ENCODE peak calls at places on chromosomes 2 and 18, in seven cellular contexts. One of them, this sample, is unnamed.

GRCh38 chr2:212923393-212923792 is 228.0 kb downstream of the IKZF2 start:
- DNase-seq in activated T-cell treated with anti-CD3 and anti-CD28 coated beads for 24 hours: no peak
- DNase-seq in NCI-H2171 treated with DMSO at 0.1 percent for 48 hours: no peak
- DNase-seq in GM13976: no peak
- DNase-seq in GM23248: no peak
- DNase-seq in activated CD4-positive, alpha-beta T cell treated with anti-CD3 and anti-CD28 coated beads, Interleukin-2, amount 50 U/mL, for 4 hours: no peak
- DNase-seq in brain microvascular endothelial cell: no peak
- DNase-seq in this sample: no peak

GRCh38 chr2:98702127-98702802 is 28.7 kb downstream of the MGAT4A start:
- DNase-seq in GM23248: no peak
- DNase-seq in activated CD4-positive, alpha-beta T cell treated with anti-CD3 and anti-CD28 coated beads, Interleukin-2, amount 50 U/mL, for 4 hours: no peak
- DNase-seq in brain microvascular endothelial cell: no peak
- DNase-seq in NCI-H2171 treated with DMSO at 0.1 percent for 48 hours: no peak
- DNase-seq in GM13976: no peak
- DNase-seq in activated T-cell treated with anti-CD3 and anti-CD28 coated beads for 24 hours: no peak
- DNase-seq in this sample: no peak

GRCh38 chr2:176473177-176473576 is 203.9 kb downstream of the MTX2 start:
- DNase-seq in NCI-H2171 treated with DMSO at 0.1 percent for 48 hours: peak; percentile 96
- DNase-seq in GM23248: peak; percentile 77
- DNase-seq in activated T-cell treated with anti-CD3 and anti-CD28 coated beads for 24 hours: no peak
- DNase-seq in activated CD4-positive, alpha-beta T cell treated with anti-CD3 and anti-CD28 coated beads, Interleukin-2, amount 50 U/mL, for 4 hours: no peak
- DNase-seq in GM13976: peak; percentile 32
- DNase-seq in brain microvascular endothelial cell: no peak
- DNase-seq in this sample: no peak

GRCh38 chr2:191675807-191676667 is 1.9 kb upstream of the NABP1 start:
- DNase-seq in NCI-H2171 treated with DMSO at 0.1 percent for 48 hours: no peak
- DNase-seq in activated CD4-positive, alpha-beta T cell treated with anti-CD3 and anti-CD28 coated beads, Interleukin-2, amount 50 U/mL, for 4 hours: peak; percentile 63
- DNase-seq in GM23248: no peak
- DNase-seq in GM13976: peak; percentile 38
- DNase-seq in brain microvascular endothelial cell: no peak
- DNase-seq in activated T-cell treated with anti-CD3 and anti-CD28 coated beads for 24 hours: peak; percentile 43
- DNase-seq in this sample: peak; percentile 31

GRCh38 chr2:105409717-105410116 is 10.9 kb upstream of the FHL2 start:
- DNase-seq in GM23248: peak; percentile 96
- DNase-seq in activated CD4-positive, alpha-beta T cell treated with anti-CD3 and anti-CD28 coated beads, Interleukin-2, amount 50 U/mL, for 4 hours: no peak
- DNase-seq in brain microvascular endothelial cell: no peak
- DNase-seq in activated T-cell treated with anti-CD3 and anti-CD28 coated beads for 24 hours: no peak
- DNase-seq in NCI-H2171 treated with DMSO at 0.1 percent for 48 hours: no peak
- DNase-seq in GM13976: no peak
- DNase-seq in this sample: peak; percentile 86

GRCh38 chr2:156399950-156400703 is 36.1 kb upstream of the GPD2 start:
- DNase-seq in activated CD4-positive, alpha-beta T cell treated with anti-CD3 and anti-CD28 coated beads, Interleukin-2, amount 50 U/mL, for 4 hours: no peak
- DNase-seq in NCI-H2171 treated with DMSO at 0.1 percent for 48 hours: peak; percentile 83
- DNase-seq in GM23248: peak; percentile 91
- DNase-seq in GM13976: peak; percentile 65
- DNase-seq in brain microvascular endothelial cell: peak; percentile 44
- DNase-seq in activated T-cell treated with anti-CD3 and anti-CD28 coated beads for 24 hours: no peak
- DNase-seq in this sample: peak; percentile 94

GRCh38 chr2:46461716-46462171 is 17.6 kb upstream of the TMEM247 start:
- DNase-seq in GM23248: no peak
- DNase-seq in brain microvascular endothelial cell: no peak
- DNase-seq in activated T-cell treated with anti-CD3 and anti-CD28 coated beads for 24 hours: no peak
- DNase-seq in GM13976: peak; percentile 27
- DNase-seq in NCI-H2171 treated with DMSO at 0.1 percent for 48 hours: no peak
- DNase-seq in activated CD4-positive, alpha-beta T cell treated with anti-CD3 and anti-CD28 coated beads, Interleukin-2, amount 50 U/mL, for 4 hours: no peak
- DNase-seq in this sample: no peak

GRCh38 chr2:10499275-10499907 is 51.3 kb upstream of the ODC1 start:
- DNase-seq in GM23248: no peak
- DNase-seq in activated T-cell treated with anti-CD3 and anti-CD28 coated beads for 24 hours: no peak
- DNase-seq in brain microvascular endothelial cell: no peak
- DNase-seq in NCI-H2171 treated with DMSO at 0.1 percent for 48 hours: no peak
- DNase-seq in GM13976: no peak
- DNase-seq in activated CD4-positive, alpha-beta T cell treated with anti-CD3 and anti-CD28 coated beads, Interleukin-2, amount 50 U/mL, for 4 hours: no peak
- DNase-seq in this sample: peak; percentile 74

GRCh38 chr2:50952596-50952995 is 79.3 kb downstream of the NRXN1 start:
- DNase-seq in GM13976: no peak
- DNase-seq in NCI-H2171 treated with DMSO at 0.1 percent for 48 hours: no peak
- DNase-seq in brain microvascular endothelial cell: peak; percentile 69
- DNase-seq in activated T-cell treated with anti-CD3 and anti-CD28 coated beads for 24 hours: no peak
- DNase-seq in GM23248: no peak
- DNase-seq in activated CD4-positive, alpha-beta T cell treated with anti-CD3 and anti-CD28 coated beads, Interleukin-2, amount 50 U/mL, for 4 hours: no peak
- DNase-seq in this sample: no peak

GRCh38 chr2:8821276-8822217 is 15.9 kb downstream of the KIDINS220 start:
- DNase-seq in GM23248: peak; percentile 83
- DNase-seq in GM13976: no peak
- DNase-seq in NCI-H2171 treated with DMSO at 0.1 percent for 48 hours: no peak
- DNase-seq in activated T-cell treated with anti-CD3 and anti-CD28 coated beads for 24 hours: no peak
- DNase-seq in brain microvascular endothelial cell: no peak
- DNase-seq in activated CD4-positive, alpha-beta T cell treated with anti-CD3 and anti-CD28 coated beads, Interleukin-2, amount 50 U/mL, for 4 hours: no peak
- DNase-seq in this sample: peak; percentile 75

GRCh38 chr2:237879058-237879430 is 19.6 kb downstream of the RAMP1 start:
- DNase-seq in activated T-cell treated with anti-CD3 and anti-CD28 coated beads for 24 hours: no peak
- DNase-seq in brain microvascular endothelial cell: no peak
- DNase-seq in activated CD4-positive, alpha-beta T cell treated with anti-CD3 and anti-CD28 coated beads, Interleukin-2, amount 50 U/mL, for 4 hours: no peak
- DNase-seq in GM13976: no peak
- DNase-seq in GM23248: peak; percentile 66
- DNase-seq in NCI-H2171 treated with DMSO at 0.1 percent for 48 hours: peak; percentile 21
- DNase-seq in this sample: no peak

GRCh38 chr2:1422131-1422530 is 8.9 kb downstream of the TPO start:
- DNase-seq in GM13976: no peak
- DNase-seq in activated CD4-positive, alpha-beta T cell treated with anti-CD3 and anti-CD28 coated beads, Interleukin-2, amount 50 U/mL, for 4 hours: no peak
- DNase-seq in GM23248: no peak
- DNase-seq in brain microvascular endothelial cell: no peak
- DNase-seq in activated T-cell treated with anti-CD3 and anti-CD28 coated beads for 24 hours: no peak
- DNase-seq in NCI-H2171 treated with DMSO at 0.1 percent for 48 hours: no peak
- DNase-seq in this sample: no peak

GRCh38 chr2:16633632-16634430 is 31.8 kb downstream of the CYRIA start:
- DNase-seq in GM13976: no peak
- DNase-seq in activated CD4-positive, alpha-beta T cell treated with anti-CD3 and anti-CD28 coated beads, Interleukin-2, amount 50 U/mL, for 4 hours: no peak
- DNase-seq in brain microvascular endothelial cell: peak; percentile 81
- DNase-seq in GM23248: no peak
- DNase-seq in activated T-cell treated with anti-CD3 and anti-CD28 coated beads for 24 hours: no peak
- DNase-seq in NCI-H2171 treated with DMSO at 0.1 percent for 48 hours: no peak
- DNase-seq in this sample: no peak

GRCh38 chr2:74510272-74510671 is 2.8 kb upstream of the PCGF1 start:
- DNase-seq in GM13976: no peak
- DNase-seq in NCI-H2171 treated with DMSO at 0.1 percent for 48 hours: no peak
- DNase-seq in brain microvascular endothelial cell: no peak
- DNase-seq in GM23248: no peak
- DNase-seq in activated T-cell treated with anti-CD3 and anti-CD28 coated beads for 24 hours: no peak
- DNase-seq in activated CD4-positive, alpha-beta T cell treated with anti-CD3 and anti-CD28 coated beads, Interleukin-2, amount 50 U/mL, for 4 hours: no peak
- DNase-seq in this sample: no peak

GRCh38 chr2:153152036-153152435 is 326.5 kb downstream of the RPRM start:
- DNase-seq in GM13976: no peak
- DNase-seq in activated CD4-positive, alpha-beta T cell treated with anti-CD3 and anti-CD28 coated beads, Interleukin-2, amount 50 U/mL, for 4 hours: no peak
- DNase-seq in NCI-H2171 treated with DMSO at 0.1 percent for 48 hours: no peak
- DNase-seq in activated T-cell treated with anti-CD3 and anti-CD28 coated beads for 24 hours: no peak
- DNase-seq in GM23248: no peak
- DNase-seq in brain microvascular endothelial cell: no peak
- DNase-seq in this sample: no peak

GRCh38 chr2:3492951-3493609 is 26.3 kb downstream of the ADI1 start:
- DNase-seq in NCI-H2171 treated with DMSO at 0.1 percent for 48 hours: no peak
- DNase-seq in brain microvascular endothelial cell: peak; percentile 97
- DNase-seq in GM23248: peak; percentile 70
- DNase-seq in activated T-cell treated with anti-CD3 and anti-CD28 coated beads for 24 hours: no peak
- DNase-seq in GM13976: peak; percentile 11
- DNase-seq in activated CD4-positive, alpha-beta T cell treated with anti-CD3 and anti-CD28 coated beads, Interleukin-2, amount 50 U/mL, for 4 hours: no peak
- DNase-seq in this sample: peak; percentile 96

GRCh38 chr18:9615280-9615797 is 980 bp upstream of the PPP4R1 start:
- DNase-seq in activated T-cell treated with anti-CD3 and anti-CD28 coated beads for 24 hours: no peak
- DNase-seq in brain microvascular endothelial cell: no peak
- DNase-seq in GM13976: no peak
- DNase-seq in activated CD4-positive, alpha-beta T cell treated with anti-CD3 and anti-CD28 coated beads, Interleukin-2, amount 50 U/mL, for 4 hours: no peak
- DNase-seq in GM23248: no peak
- DNase-seq in NCI-H2171 treated with DMSO at 0.1 percent for 48 hours: no peak
- DNase-seq in this sample: no peak

GRCh38 chr18:25921677-25922421 is 168.6 kb downstream of the SS18 start:
- DNase-seq in GM23248: peak; percentile 30
- DNase-seq in NCI-H2171 treated with DMSO at 0.1 percent for 48 hours: peak; percentile 58
- DNase-seq in GM13976: peak; percentile 68
- DNase-seq in activated CD4-positive, alpha-beta T cell treated with anti-CD3 and anti-CD28 coated beads, Interleukin-2, amount 50 U/mL, for 4 hours: peak; percentile 11
- DNase-seq in brain microvascular endothelial cell: peak; percentile 22
- DNase-seq in activated T-cell treated with anti-CD3 and anti-CD28 coated beads for 24 hours: peak; percentile 12
- DNase-seq in this sample: peak; percentile 45

GRCh38 chr2:213162515-213163118 is 11.2 kb upstream of the IKZF2 start:
- DNase-seq in GM23248: peak; percentile 69
- DNase-seq in activated T-cell treated with anti-CD3 and anti-CD28 coated beads for 24 hours: no peak
- DNase-seq in brain microvascular endothelial cell: no peak
- DNase-seq in GM13976: no peak
- DNase-seq in activated CD4-positive, alpha-beta T cell treated with anti-CD3 and anti-CD28 coated beads, Interleukin-2, amount 50 U/mL, for 4 hours: no peak
- DNase-seq in NCI-H2171 treated with DMSO at 0.1 percent for 48 hours: no peak
- DNase-seq in this sample: no peak

GRCh38 chr2:241559489-241560180 is 1.1 kb downstream of the BOK start:
- DNase-seq in GM13976: no peak
- DNase-seq in activated CD4-positive, alpha-beta T cell treated with anti-CD3 and anti-CD28 coated beads, Interleukin-2, amount 50 U/mL, for 4 hours: no peak
- DNase-seq in brain microvascular endothelial cell: peak; percentile 30
- DNase-seq in GM23248: peak; percentile 79
- DNase-seq in activated T-cell treated with anti-CD3 and anti-CD28 coated beads for 24 hours: no peak
- DNase-seq in NCI-H2171 treated with DMSO at 0.1 percent for 48 hours: no peak
- DNase-seq in this sample: peak; percentile 95

GRCh38 chr18:69736731-69737130 is 210.9 kb downstream of the CD226 start:
- DNase-seq in GM13976: no peak
- DNase-seq in NCI-H2171 treated with DMSO at 0.1 percent for 48 hours: no peak
- DNase-seq in activated T-cell treated with anti-CD3 and anti-CD28 coated beads for 24 hours: no peak
- DNase-seq in brain microvascular endothelial cell: no peak
- DNase-seq in GM23248: no peak
- DNase-seq in activated CD4-positive, alpha-beta T cell treated with anti-CD3 and anti-CD28 coated beads, Interleukin-2, amount 50 U/mL, for 4 hours: no peak
- DNase-seq in this sample: no peak

GRCh38 chr18:49381267-49381865 is 79.1 kb downstream of the DYM start:
- DNase-seq in NCI-H2171 treated with DMSO at 0.1 percent for 48 hours: no peak
- DNase-seq in activated CD4-positive, alpha-beta T cell treated with anti-CD3 and anti-CD28 coated beads, Interleukin-2, amount 50 U/mL, for 4 hours: no peak
- DNase-seq in activated T-cell treated with anti-CD3 and anti-CD28 coated beads for 24 hours: no peak
- DNase-seq in GM23248: no peak
- DNase-seq in brain microvascular endothelial cell: no peak
- DNase-seq in GM13976: no peak
- DNase-seq in this sample: no peak

GRCh38 chr18:68596016-68596415 is 118.9 kb downstream of the TMX3 start:
- DNase-seq in GM13976: no peak
- DNase-seq in GM23248: no peak
- DNase-seq in activated T-cell treated with anti-CD3 and anti-CD28 coated beads for 24 hours: no peak
- DNase-seq in activated CD4-positive, alpha-beta T cell treated with anti-CD3 and anti-CD28 coated beads, Interleukin-2, amount 50 U/mL, for 4 hours: no peak
- DNase-seq in brain microvascular endothelial cell: no peak
- DNase-seq in NCI-H2171 treated with DMSO at 0.1 percent for 48 hours: no peak
- DNase-seq in this sample: no peak

GRCh38 chr2:127386764-127387654 is 766 bp downstream of the MAP3K2 start:
- DNase-seq in activated CD4-positive, alpha-beta T cell treated with anti-CD3 and anti-CD28 coated beads, Interleukin-2, amount 50 U/mL, for 4 hours: peak; percentile 76
- DNase-seq in NCI-H2171 treated with DMSO at 0.1 percent for 48 hours: peak; percentile 74
- DNase-seq in activated T-cell treated with anti-CD3 and anti-CD28 coated beads for 24 hours: peak; percentile 66
- DNase-seq in GM13976: peak; percentile 88
- DNase-seq in GM23248: peak; percentile 90
- DNase-seq in brain microvascular endothelial cell: peak; percentile 66
- DNase-seq in this sample: peak; percentile 94

GRCh38 chr2:79638943-79639342 is 126.1 kb downstream of the CTNNA2 start:
- DNase-seq in GM23248: no peak
- DNase-seq in brain microvascular endothelial cell: no peak
- DNase-seq in GM13976: no peak
- DNase-seq in activated CD4-positive, alpha-beta T cell treated with anti-CD3 and anti-CD28 coated beads, Interleukin-2, amount 50 U/mL, for 4 hours: no peak
- DNase-seq in NCI-H2171 treated with DMSO at 0.1 percent for 48 hours: no peak
- DNase-seq in activated T-cell treated with anti-CD3 and anti-CD28 coated beads for 24 hours: no peak
- DNase-seq in this sample: no peak

GRCh38 chr2:157292853-157293252 is 32.8 kb downstream of the ERMN start:
- DNase-seq in GM23248: no peak
- DNase-seq in GM13976: no peak
- DNase-seq in activated T-cell treated with anti-CD3 and anti-CD28 coated beads for 24 hours: no peak
- DNase-seq in brain microvascular endothelial cell: no peak
- DNase-seq in NCI-H2171 treated with DMSO at 0.1 percent for 48 hours: no peak
- DNase-seq in activated CD4-positive, alpha-beta T cell treated with anti-CD3 and anti-CD28 coated beads, Interleukin-2, amount 50 U/mL, for 4 hours: no peak
- DNase-seq in this sample: no peak

GRCh38 chr2:163897799-163898198 is 162.0 kb upstream of the FIGN start:
- DNase-seq in activated T-cell treated with anti-CD3 and anti-CD28 coated beads for 24 hours: no peak
- DNase-seq in brain microvascular endothelial cell: no peak
- DNase-seq in NCI-H2171 treated with DMSO at 0.1 percent for 48 hours: no peak
- DNase-seq in GM13976: no peak
- DNase-seq in activated CD4-positive, alpha-beta T cell treated with anti-CD3 and anti-CD28 coated beads, Interleukin-2, amount 50 U/mL, for 4 hours: no peak
- DNase-seq in GM23248: no peak
- DNase-seq in this sample: no peak

GRCh38 chr2:62814132-62814531 is 108.6 kb downstream of the EHBP1 start:
- DNase-seq in GM23248: peak; percentile 77
- DNase-seq in activated T-cell treated with anti-CD3 and anti-CD28 coated beads for 24 hours: no peak
- DNase-seq in NCI-H2171 treated with DMSO at 0.1 percent for 48 hours: no peak
- DNase-seq in brain microvascular endothelial cell: peak; percentile 81
- DNase-seq in GM13976: no peak
- DNase-seq in activated CD4-positive, alpha-beta T cell treated with anti-CD3 and anti-CD28 coated beads, Interleukin-2, amount 50 U/mL, for 4 hours: no peak
- DNase-seq in this sample: no peak

GRCh38 chr18:22640281-22640842 is 222.6 kb upstream of the CTAGE1 start:
- DNase-seq in NCI-H2171 treated with DMSO at 0.1 percent for 48 hours: no peak
- DNase-seq in brain microvascular endothelial cell: no peak
- DNase-seq in activated T-cell treated with anti-CD3 and anti-CD28 coated beads for 24 hours: no peak
- DNase-seq in GM13976: no peak
- DNase-seq in activated CD4-positive, alpha-beta T cell treated with anti-CD3 and anti-CD28 coated beads, Interleukin-2, amount 50 U/mL, for 4 hours: no peak
- DNase-seq in GM23248: peak; percentile 39
- DNase-seq in this sample: no peak

GRCh38 chr2:16729335-16729734 is 63.7 kb upstream of the CYRIA start:
- DNase-seq in GM13976: peak; percentile 36
- DNase-seq in activated T-cell treated with anti-CD3 and anti-CD28 coated beads for 24 hours: no peak
- DNase-seq in NCI-H2171 treated with DMSO at 0.1 percent for 48 hours: no peak
- DNase-seq in brain microvascular endothelial cell: no peak
- DNase-seq in activated CD4-positive, alpha-beta T cell treated with anti-CD3 and anti-CD28 coated beads, Interleukin-2, amount 50 U/mL, for 4 hours: no peak
- DNase-seq in GM23248: no peak
- DNase-seq in this sample: no peak

GRCh38 chr2:235940330-235940729 is 227.9 kb downstream of the GBX2 start:
- DNase-seq in activated CD4-positive, alpha-beta T cell treated with anti-CD3 and anti-CD28 coated beads, Interleukin-2, amount 50 U/mL, for 4 hours: no peak
- DNase-seq in GM23248: peak; percentile 99
- DNase-seq in activated T-cell treated with anti-CD3 and anti-CD28 coated beads for 24 hours: no peak
- DNase-seq in brain microvascular endothelial cell: peak; percentile 99
- DNase-seq in NCI-H2171 treated with DMSO at 0.1 percent for 48 hours: no peak
- DNase-seq in GM13976: no peak
- DNase-seq in this sample: peak; percentile 97

GRCh38 chr2:42843131-42843530 is 50.7 kb upstream of the HAAO start:
- DNase-seq in NCI-H2171 treated with DMSO at 0.1 percent for 48 hours: no peak
- DNase-seq in activated T-cell treated with anti-CD3 and anti-CD28 coated beads for 24 hours: no peak
- DNase-seq in brain microvascular endothelial cell: no peak
- DNase-seq in activated CD4-positive, alpha-beta T cell treated with anti-CD3 and anti-CD28 coated beads, Interleukin-2, amount 50 U/mL, for 4 hours: no peak
- DNase-seq in GM23248: no peak
- DNase-seq in GM13976: no peak
- DNase-seq in this sample: no peak

GRCh38 chr18:22342625-22343024 is 75.1 kb downstream of the CTAGE1 start:
- DNase-seq in GM13976: no peak
- DNase-seq in NCI-H2171 treated with DMSO at 0.1 percent for 48 hours: no peak
- DNase-seq in activated CD4-positive, alpha-beta T cell treated with anti-CD3 and anti-CD28 coated beads, Interleukin-2, amount 50 U/mL, for 4 hours: no peak
- DNase-seq in activated T-cell treated with anti-CD3 and anti-CD28 coated beads for 24 hours: no peak
- DNase-seq in GM23248: peak; percentile 87
- DNase-seq in brain microvascular endothelial cell: peak; percentile 64
- DNase-seq in this sample: peak; percentile 66

GRCh38 chr2:196660264-196660663 is 20.7 kb downstream of the CCDC150 start:
- DNase-seq in brain microvascular endothelial cell: peak; percentile 42
- DNase-seq in GM13976: no peak
- DNase-seq in activated T-cell treated with anti-CD3 and anti-CD28 coated beads for 24 hours: no peak
- DNase-seq in activated CD4-positive, alpha-beta T cell treated with anti-CD3 and anti-CD28 coated beads, Interleukin-2, amount 50 U/mL, for 4 hours: no peak
- DNase-seq in NCI-H2171 treated with DMSO at 0.1 percent for 48 hours: no peak
- DNase-seq in GM23248: peak; percentile 69
- DNase-seq in this sample: peak; percentile 52

GRCh38 chr2:205411558-205411957 is 270.7 kb upstream of the NRP2 start:
- DNase-seq in activated CD4-positive, alpha-beta T cell treated with anti-CD3 and anti-CD28 coated beads, Interleukin-2, amount 50 U/mL, for 4 hours: no peak
- DNase-seq in GM23248: no peak
- DNase-seq in activated T-cell treated with anti-CD3 and anti-CD28 coated beads for 24 hours: no peak
- DNase-seq in GM13976: no peak
- DNase-seq in brain microvascular endothelial cell: no peak
- DNase-seq in NCI-H2171 treated with DMSO at 0.1 percent for 48 hours: no peak
- DNase-seq in this sample: no peak

GRCh38 chr2:47471429-47472116 is 68.6 kb downstream of the MSH2 start:
- DNase-seq in activated CD4-positive, alpha-beta T cell treated with anti-CD3 and anti-CD28 coated beads, Interleukin-2, amount 50 U/mL, for 4 hours: no peak
- DNase-seq in brain microvascular endothelial cell: no peak
- DNase-seq in activated T-cell treated with anti-CD3 and anti-CD28 coated beads for 24 hours: no peak
- DNase-seq in GM13976: no peak
- DNase-seq in GM23248: no peak
- DNase-seq in NCI-H2171 treated with DMSO at 0.1 percent for 48 hours: no peak
- DNase-seq in this sample: no peak

GRCh38 chr2:148888003-148888501 is 13.0 kb downstream of the KIF5C start:
- DNase-seq in brain microvascular endothelial cell: no peak
- DNase-seq in activated T-cell treated with anti-CD3 and anti-CD28 coated beads for 24 hours: no peak
- DNase-seq in NCI-H2171 treated with DMSO at 0.1 percent for 48 hours: peak; percentile 60
- DNase-seq in GM13976: peak; percentile 43
- DNase-seq in activated CD4-positive, alpha-beta T cell treated with anti-CD3 and anti-CD28 coated beads, Interleukin-2, amount 50 U/mL, for 4 hours: no peak
- DNase-seq in GM23248: no peak
- DNase-seq in this sample: no peak

GRCh38 chr2:3154694-3155093 is 222.9 kb downstream of the EIPR1 start:
- DNase-seq in NCI-H2171 treated with DMSO at 0.1 percent for 48 hours: no peak
- DNase-seq in activated CD4-positive, alpha-beta T cell treated with anti-CD3 and anti-CD28 coated beads, Interleukin-2, amount 50 U/mL, for 4 hours: no peak
- DNase-seq in brain microvascular endothelial cell: no peak
- DNase-seq in GM23248: no peak
- DNase-seq in activated T-cell treated with anti-CD3 and anti-CD28 coated beads for 24 hours: no peak
- DNase-seq in GM13976: no peak
- DNase-seq in this sample: no peak

This sample was measured in osteoblast.